ENCODE peak calls at places on chromosomes 13 and 19, in nine cellular contexts. P, F, Q, K, X, T, A, J and I are unnamed samples.

GRCh38 chr13:22161871-22162270 is 491.0 kb downstream of the FGF9 start:
- DNase-seq in P (no peak), F (no peak), Q (no peak), K (no peak), X (no peak), T (peak), A (no peak), J (no peak), I (no peak)

GRCh38 chr13:78160793-78161192 is 242.2 kb upstream of the EDNRB start:
- DNase-seq in P (no peak), F (no peak), Q (no peak), K (no peak), X (no peak), T (no peak), A (no peak), J (no peak), I (no peak)

GRCh38 chr19:395467-395866 is 13.5 kb downstream of the C2CD4C start:
- DNase-seq in P (no peak), F (no peak), Q (no peak), K (no peak), X (no peak), T (no peak), A (no peak), J (no peak), I (no peak)

GRCh38 chr19:33197591-33198000 is 3.5 kb downstream of the LRP3 start:
- DNase-seq in P (no peak), F (no peak), Q (no peak), K (no peak), X (no peak), T (no peak), A (no peak), J (no peak), I (no peak)

GRCh38 chr19:51317968-51318367 is 6.5 kb downstream of the IGLON5 start:
- DNase-seq in P (no peak), F (no peak), Q (no peak), K (no peak), X (no peak), T (no peak), A (no peak), J (no peak), I (no peak)

GRCh38 chr13:95716231-95716630 is 39.3 kb downstream of the DNAJC3 start:
- DNase-seq in P (no peak), F (no peak), Q (no peak), K (no peak), X (no peak), T (no peak), A (no peak), J (no peak), I (no peak)

GRCh38 chr13:94416454-94417080 is 62.9 kb downstream of the DCT start:
- DNase-seq in P (no peak), F (no peak), Q (no peak), K (no peak), X (peak), T (no peak), A (no peak), J (no peak), I (peak)

GRCh38 chr19:46603195-46603637 is 2.1 kb downstream of the CALM3 start:
- DNase-seq in P (no peak), F (no peak), Q (no peak), K (peak), X (no peak), T (no peak), A (peak), J (no peak), I (peak)

GRCh38 chr19:5372572-5373200 is 32.1 kb upstream of the PTPRS start:
- DNase-seq in P (no peak), F (no peak), Q (no peak), K (no peak), X (no peak), T (no peak), A (no peak), J (no peak), I (no peak)

GRCh38 chr19:38683393-38684077 is 36.1 kb downstream of the ACTN4 start:
- DNase-seq in P (no peak), F (peak), Q (peak), K (no peak), X (peak), T (no peak), A (peak), J (no peak), I (peak)

GRCh38 chr19:47324502-47324901 is 7.5 kb upstream of the C5AR2 start:
- DNase-seq in P (peak), F (no peak), Q (no peak), K (no peak), X (peak), T (no peak), A (no peak), J (no peak), I (no peak)

GRCh38 chr13:114152285-114152645 is 19.8 kb upstream of the RASA3 start:
- DNase-seq in P (no peak), F (no peak), Q (no peak), K (no peak), X (no peak), T (no peak), A (no peak), J (no peak), I (no peak)

GRCh38 chr19:1189419-1189818 is 15.4 kb upstream of the SBNO2 start:
- DNase-seq in P (no peak), F (no peak), Q (no peak), K (no peak), X (no peak), T (no peak), A (no peak), J (no peak), I (no peak)

GRCh38 chr13:104810242-104810641 is 1725.2 kb downstream of the EFNB2 start:
- DNase-seq in P (no peak), F (no peak), Q (no peak), K (no peak), X (no peak), T (no peak), A (no peak), J (no peak), I (no peak)

GRCh38 chr13:51136276-51136980 is 25.4 kb upstream of the C13orf42 start:
- DNase-seq in P (no peak), F (no peak), Q (no peak), K (no peak), X (no peak), T (no peak), A (no peak), J (no peak), I (no peak)

GRCh38 chr19:54158812-54159351 is 639 bp downstream of the LENG1 start:
- DNase-seq in P (no peak), F (no peak), Q (no peak), K (no peak), X (no peak), T (no peak), A (no peak), J (no peak), I (no peak)

GRCh38 chr13:31588331-31588730 is 151.0 kb upstream of the RXFP2 start:
- DNase-seq in P (no peak), F (no peak), Q (no peak), K (no peak), X (no peak), T (no peak), A (no peak), J (no peak), I (no peak)

GRCh38 chr19:40689339-40690049 is 957 bp downstream of the NUMBL start:
- DNase-seq in P (no peak), F (no peak), Q (peak), K (no peak), X (peak), T (no peak), A (no peak), J (peak), I (no peak)

GRCh38 chr19:16449330-16449961 is 22.3 kb downstream of the EPS15L1 start:
- DNase-seq in P (no peak), F (no peak), Q (no peak), K (no peak), X (no peak), T (peak), A (no peak), J (no peak), I (no peak)

GRCh38 chr13:72255908-72256307 is 388.9 kb upstream of the DACH1 start:
- DNase-seq in P (no peak), F (no peak), Q (no peak), K (no peak), X (peak), T (no peak), A (no peak), J (no peak), I (peak)

GRCh38 chr13:39058040-39058439 is 19.8 kb downstream of the NHLRC3 start:
- DNase-seq in P (no peak), F (no peak), Q (no peak), K (no peak), X (no peak), T (no peak), A (no peak), J (no peak), I (no peak)

GRCh38 chr13:24392972-24393371 is 83.6 kb downstream of the C1QTNF9 start:
- DNase-seq in P (no peak), F (no peak), Q (no peak), K (no peak), X (no peak), T (no peak), A (no peak), J (no peak), I (no peak)

DNA sequence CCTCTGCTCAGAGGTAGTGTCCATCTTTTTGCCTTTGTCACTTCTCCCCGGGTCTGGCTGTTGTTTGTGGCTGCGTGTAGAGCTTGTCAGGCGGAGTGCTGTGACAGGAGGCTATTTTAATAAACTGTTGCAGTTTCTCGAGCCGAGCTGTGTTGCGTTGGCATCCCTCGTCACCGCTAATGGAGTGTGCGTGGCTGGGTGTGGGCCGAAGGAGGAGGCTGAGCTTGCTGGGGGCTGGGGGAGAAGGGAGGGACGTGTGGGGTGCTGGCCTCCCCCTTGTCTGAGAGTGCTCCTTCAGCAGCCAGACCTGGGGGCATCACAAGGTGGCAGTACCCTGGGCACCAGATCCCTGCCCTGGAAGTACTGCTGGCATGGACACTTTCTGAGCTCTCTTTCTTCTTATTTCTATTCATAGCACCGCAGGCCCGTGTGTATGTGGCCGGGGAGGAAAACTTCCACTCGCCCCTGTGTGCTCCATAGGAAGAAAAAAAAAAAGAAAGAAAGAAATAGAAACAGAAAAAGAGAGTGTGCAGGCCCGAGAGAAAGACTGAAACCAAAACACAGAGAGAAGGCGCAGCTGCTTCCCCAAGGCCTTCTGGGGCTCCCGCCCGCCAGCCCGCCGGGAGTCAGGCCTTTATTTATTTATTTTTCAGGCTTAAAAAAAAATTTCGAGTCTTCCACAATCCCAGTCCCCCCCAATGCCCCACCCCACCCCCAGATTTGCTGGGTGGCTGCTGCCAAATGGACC is 27.0 kb downstream of the NFIX start:
- DNase-seq in P (no peak), F (peak), Q (peak), K (no peak), X (no peak), T (no peak), A (no peak), J (no peak), I (no peak)
- H3K4me3 ChIP-seq in P (peak), F (peak), Q (peak), K (peak), X (no peak), T (peak), A (peak), J (peak), I (peak)

GRCh38 chr13:23354520-23354919 is 79.0 kb downstream of the SACS start:
- DNase-seq in P (no peak), F (no peak), Q (no peak), K (no peak), X (no peak), T (no peak), A (no peak), J (no peak), I (no peak)
- TF ChIP-seq POLR2A in P (no peak), F (no peak), Q (no peak), K (no peak), X (no peak), T (peak), A (no peak), J (no peak), I (no peak)

GRCh38 chr13:100573121-100573520 is 15.5 kb downstream of the GGACT start:
- DNase-seq in P (peak), F (peak), Q (no peak), K (no peak), X (peak), T (peak), A (peak), J (no peak), I (peak)
- TF ChIP-seq CTCF in P (peak), F (peak), Q (no peak), K (peak), X (peak), T (peak), A (no peak), J (peak), I (peak)

GRCh38 chr19:49875177-49875576 is 2.0 kb downstream of the AKT1S1 start:
- DNase-seq in P (no peak), F (no peak), Q (peak), K (no peak), X (no peak), T (no peak), A (no peak), J (no peak), I (no peak)
- H3K4me3 ChIP-seq in P (no peak), F (peak), Q (peak), K (peak), X (peak), T (peak), A (peak), J (peak), I (peak)

GRCh38 chr13:33363328-33363727 is 77.8 kb upstream of the STARD13 start:
- DNase-seq in P (peak), F (no peak), Q (no peak), K (no peak), X (no peak), T (peak), A (no peak), J (no peak), I (no peak)
- TF ChIP-seq POLR2A in P (no peak), F (no peak), Q (no peak), K (no peak), X (no peak), T (no peak), A (no peak), J (no peak), I (no peak)